ENCODE peak calls at places on chromosome 3, in four cellular contexts. C is HepG2, L is HCT116, V is K562. A is an unnamed sample.
A peak's percentile ranks its signal among the peaks of the same experiment; 100 is the strongest.

GRCh38 chr3:53067571-53067970 is 21.7 kb upstream of the SFMBT1 start:
- DNase-seq in C (no peak), L (no peak), V (no peak), A (no peak)

GRCh38 chr3:134796313-134797079 is 1.4 kb downstream of the EPHB1 start:
- DNase-seq in C (no peak), L (no peak), V (no peak), A (peak; percentile 68)

GRCh38 chr3:79361748-79362378 is 405.9 kb downstream of the ROBO1 start:
- DNase-seq in C (peak; percentile 31), L (peak; percentile 0), V (peak; percentile 14), A (peak; percentile 69)

GRCh38 chr3:158658889-158659288 is 13.6 kb downstream of the LXN start:
- DNase-seq in C (no peak), L (no peak), V (no peak), A (no peak)

GRCh38 chr3:126375835-126376331 is 18.7 kb upstream of the KLF15 start:
- DNase-seq in C (no peak), L (no peak), V (no peak), A (no peak)

GRCh38 chr3:183163563-183163962 is 1.0 kb upstream of the LAMP3 start:
- DNase-seq in C (no peak), L (no peak), V (no peak), A (peak; percentile 39)

GRCh38 chr3:159062734-159063410 is 261.0 kb downstream of the MFSD1 start:
- DNase-seq in C (no peak), L (no peak), V (no peak), A (no peak)

GRCh38 chr3:136817448-136817847 is 1.5 kb upstream of the SLC35G2 start:
- DNase-seq in C (no peak), L (no peak), V (no peak), A (no peak)

GRCh38 chr3:50587806-50588758 is 18.8 kb downstream of the HEMK1 start:
- DNase-seq in C (peak; percentile 57), L (no peak), V (no peak), A (no peak)

GRCh38 chr3:15823092-15823491 is 25.3 kb upstream of the ANKRD28 start:
- DNase-seq in C (no peak), L (no peak), V (no peak), A (peak; percentile 46)

GRCh38 chr3:42670051-42670576 is 15.2 kb upstream of the KLHL40 start:
- DNase-seq in C (no peak), L (no peak), V (no peak), A (no peak)

GRCh38 chr3:184756151-184756681 is 44.4 kb upstream of the MAGEF1 start:
- DNase-seq in C (no peak), L (no peak), V (no peak), A (peak; percentile 77)

GRCh38 chr3:87228316-87228715 is 1.2 kb downstream of the CHMP2B start:
- DNase-seq in C (peak; percentile 2), L (no peak), V (no peak), A (no peak)

GRCh38 chr3:147305533-147306241 is 100.7 kb downstream of the ZIC4 start:
- DNase-seq in C (no peak), L (no peak), V (no peak), A (no peak)

GRCh38 chr3:63746211-63746610 is 72.9 kb upstream of the C3orf49 start:
- DNase-seq in C (no peak), L (no peak), V (no peak), A (no peak)

GRCh38 chr3:131348911-131349310 is 32.7 kb upstream of the NUDT16 start:
- DNase-seq in C (no peak), L (no peak), V (no peak), A (no peak)

GRCh38 chr3:100260081-100260684 is 609 bp upstream of the TBC1D23 start:
- DNase-seq in C (peak; percentile 35), L (no peak), V (peak; percentile 79), A (peak; percentile 81)

GRCh38 chr3:193971268-193971751 is 164.6 kb upstream of the HES1 start:
- DNase-seq in C (no peak), L (no peak), V (no peak), A (no peak)

GRCh38 chr3:172622916-172623700 is 87.8 kb downstream of the NCEH1 start:
- DNase-seq in C (no peak), L (no peak), V (peak; percentile 52), A (peak; percentile 83)

GRCh38 chr3:162236949-162237348 is 740.3 kb downstream of the OTOL1 start:
- DNase-seq in C (no peak), L (no peak), V (no peak), A (no peak)

GRCh38 chr3:32502089-32502943 is at the start of gene CMTM6:
- DNase-seq in C (peak; percentile 61), L (peak; percentile 42), V (peak; percentile 90), A (peak; percentile 91)

GRCh38 chr3:61371123-61371522 is 119.9 kb upstream of the FHIT start:
- DNase-seq in C (peak; percentile 10), L (peak; percentile 35), V (peak; percentile 32), A (peak; percentile 56)

GRCh38 chr3:158685151-158685550 is 12.7 kb upstream of the LXN start:
- DNase-seq in C (no peak), L (no peak), V (no peak), A (no peak)

GRCh38 chr3:85801955-85802354 is 843.2 kb downstream of the CADM2 start:
- DNase-seq in C (peak; percentile 20), L (no peak), V (peak; percentile 1), A (peak; percentile 70)

GRCh38 chr3:127693336-127693843 is 20.6 kb downstream of the ABTB1 start:
- DNase-seq in C (no peak), L (no peak), V (no peak), A (no peak)
- H3K4me2 ChIP-seq in C (no peak overlapping the region), L (no peak overlapping the region), V (no peak overlapping the region), A (no peak overlapping the region)

GRCh38 chr3:143848707-143849106 is 439 bp upstream of the SLC9A9 start:
- DNase-seq in C (no peak), L (no peak), V (no peak), A (no peak)

GRCh38 chr3:143849854-143850549 is 1.7 kb upstream of the SLC9A9 start:
- DNase-seq in C (no peak), L (no peak), V (no peak), A (no peak)

GRCh38 chr3:143847787-143848631 is at the start of gene SLC9A9:
- DNase-seq in C (no peak), L (no peak), V (peak; percentile 7), A (peak; percentile 54)

GRCh38 chr3:143851331-143852017 is 3.2 kb upstream of the SLC9A9 start:
- DNase-seq in C (no peak), L (no peak), V (no peak), A (peak; percentile 25)

DNA sequence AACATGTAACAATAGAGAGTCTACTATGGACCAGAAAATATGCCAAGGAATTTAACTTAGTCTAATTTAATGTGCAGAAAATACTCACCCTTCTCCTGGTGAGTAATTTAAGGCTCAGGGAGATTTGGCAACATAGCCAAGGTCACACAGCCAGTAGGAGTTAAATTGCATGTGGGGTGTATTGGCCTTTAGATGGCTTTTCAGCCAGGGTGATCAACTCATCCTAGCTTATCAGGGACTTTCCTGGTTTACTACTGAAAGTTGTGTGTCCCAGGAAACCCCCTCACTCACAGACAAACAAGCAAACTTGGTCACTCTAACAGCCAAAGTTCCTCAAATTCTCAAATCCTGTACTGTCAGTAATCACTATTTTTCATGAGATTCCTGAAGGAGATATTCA is 2.6 kb upstream of the SLC9A9 start:
- DNase-seq in C (no peak), L (no peak), V (no peak), A (no peak)
- TF ChIP-seq REST in C (no peak), L (no peak), V (no peak), A (no peak)

GRCh38 chr3:141739731-141740130 is 1.6 kb downstream of the RNF7 start:
- DNase-seq in C (no peak), L (no peak), V (no peak), A (no peak)
- H3K4me2 ChIP-seq in C (peak overlapping the region; percentile 69), L (peak overlapping the region; percentile 75), V (peak overlapping the region; percentile 97), A (peak overlapping the region; percentile 78)

DNA sequence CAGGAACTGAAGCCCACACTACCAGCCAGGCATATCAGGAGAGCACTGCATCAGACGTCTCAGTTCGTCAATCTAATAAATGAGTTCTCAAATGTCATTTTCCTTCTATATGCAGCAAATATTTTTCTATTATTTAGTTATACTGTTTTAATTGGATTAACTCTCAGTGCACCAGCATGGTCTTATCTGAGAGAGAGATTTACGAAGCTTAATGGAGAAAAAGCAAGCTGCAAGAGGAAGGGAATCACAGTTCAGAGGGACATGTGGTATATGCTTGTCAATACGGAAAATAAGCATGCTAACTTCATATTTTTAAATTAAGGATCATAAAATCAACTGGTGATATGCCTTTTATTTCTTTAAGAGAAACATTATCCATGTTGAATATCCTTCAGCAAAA is 213.1 kb upstream of the NECTIN3 start:
- DNase-seq in C (no peak), L (no peak), V (no peak), A (no peak)
- TF ChIP-seq REST in C (no peak), L (no peak), V (no peak), A (no peak)

GRCh38 chr3:122913539-122914100 is 113.9 kb downstream of the SEMA5B start:
- DNase-seq in C (no peak), L (no peak), V (no peak), A (no peak)

GRCh38 chr3:122916084-122916483 is 111.5 kb downstream of the SEMA5B start:
- DNase-seq in C (no peak), L (no peak), V (no peak), A (no peak)

GRCh38 chr3:122911901-122912300 is 115.7 kb downstream of the SEMA5B start:
- DNase-seq in C (no peak), L (no peak), V (no peak), A (no peak)

GRCh38 chr3:122915300-122916055 is 112.1 kb downstream of the SEMA5B start:
- DNase-seq in C (no peak), L (no peak), V (no peak), A (no peak)

DNA sequence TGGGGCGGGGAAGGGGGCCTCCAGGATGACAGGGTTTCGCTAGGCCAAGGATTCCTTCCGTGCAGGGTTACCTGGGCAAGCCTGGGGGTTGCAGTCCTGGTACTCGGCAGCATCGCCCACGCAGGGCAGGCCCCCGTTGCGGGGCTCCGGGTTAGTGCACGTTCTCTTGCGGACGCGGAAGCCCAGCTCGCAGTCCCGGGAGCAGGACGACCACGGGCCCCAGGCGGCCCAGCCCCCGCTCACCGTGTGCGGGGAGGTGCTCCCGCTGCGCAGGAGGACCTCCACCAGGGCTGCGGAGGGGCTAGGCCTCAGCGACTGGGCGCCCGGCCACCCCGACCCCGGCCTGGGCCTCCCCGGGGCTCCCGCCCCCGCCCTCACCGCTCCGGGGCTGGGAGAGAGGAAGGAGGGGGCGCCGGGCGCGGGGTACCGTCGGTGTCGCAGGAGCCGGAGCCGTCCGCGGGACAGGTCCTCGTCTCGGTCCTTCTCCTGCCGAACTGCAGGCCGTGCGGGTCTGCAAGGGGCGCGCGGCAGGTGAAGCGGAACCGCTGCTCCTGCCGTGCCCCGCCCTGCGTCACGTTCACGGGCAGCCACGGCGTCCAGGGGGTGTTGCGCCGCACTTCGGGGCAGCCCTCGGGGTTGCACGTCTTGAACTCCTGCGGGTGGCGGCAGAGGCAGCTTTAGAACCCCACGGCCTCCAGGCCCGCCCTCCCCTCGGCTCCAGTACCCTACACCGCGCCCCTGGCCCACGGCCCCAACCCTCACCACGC is 114.6 kb downstream of the SEMA5B start:
- DNase-seq in C (no peak), L (no peak), V (no peak), A (peak; percentile 69)
- H3K4me2 ChIP-seq in C (no peak overlapping the region), L (no peak overlapping the region), V (no peak overlapping the region), A (peak overlapping the region; percentile 73)